ENCODE peak calls at places on chromosome 13, in six cellular contexts. S is aorta, P is heart right ventricle, C is lung, N is mesendoderm, D is body of pancreas. G is an unnamed sample.

GRCh38 chr13:56773148-56773547 is 367.6 kb upstream of the PRR20A start:
- DNase-seq in S (no peak), C (no peak), P (no peak), N (no peak), D (no peak), G (no peak)

GRCh38 chr13:109794095-109794494 is 7.7 kb upstream of the IRS2 start:
- DNase-seq in P (no peak), N (peak; percentile 37), S (no peak), D (no peak), C (no peak), G (no peak)

GRCh38 chr13:50459046-50459445 is 384.4 kb downstream of the DLEU7 start:
- DNase-seq in P (no peak), S (no peak), D (no peak), N (no peak), C (no peak), G (no peak)

GRCh38 chr13:98476106-98476505 is 100.8 kb downstream of the STK24 start:
- DNase-seq in N (peak; percentile 82), P (no peak), D (peak; percentile 52), C (no peak), S (no peak), G (no peak)

GRCh38 chr13:30065181-30065580 is 214.8 kb upstream of the UBL3 start:
- DNase-seq in N (no peak), S (no peak), C (no peak), P (no peak), D (no peak), G (no peak)

GRCh38 chr13:40963927-40964326 is 55.2 kb downstream of the ELF1 start:
- DNase-seq in S (no peak), C (no peak), N (peak; percentile 13), D (no peak), P (no peak), G (peak; percentile 29)

GRCh38 chr13:40152145-40152544 is 496.7 kb downstream of the COG6 start:
- DNase-seq in D (no peak), C (no peak), N (no peak), S (peak; percentile 51), P (peak; percentile 13), G (peak; percentile 89)

GRCh38 chr13:30841161-30841560 is 64.9 kb upstream of the MEDAG start:
- DNase-seq in P (no peak), N (no peak), C (no peak), S (no peak), D (no peak), G (no peak)

GRCh38 chr13:93268327-93269028 is 41.9 kb downstream of the GPC6 start:
- DNase-seq in D (no peak), S (no peak), C (no peak), N (peak; percentile 82), P (no peak), G (no peak)

GRCh38 chr13:40271931-40272775 is 394.3 kb downstream of the FOXO1 start:
- DNase-seq in S (peak; percentile 86), N (peak; percentile 23), D (peak; percentile 64), C (peak; percentile 43), P (peak; percentile 45), G (peak; percentile 88)

GRCh38 chr13:98584668-98585397 is 7.9 kb upstream of the STK24 start:
- DNase-seq in N (no peak), S (no peak), P (no peak), C (no peak), D (no peak), G (no peak)

GRCh38 chr13:83691966-83692365 is 190.3 kb downstream of the SLITRK1 start:
- DNase-seq in C (no peak), S (no peak), N (no peak), D (no peak), P (no peak), G (no peak)

GRCh38 chr13:93265800-93266199 is 39.2 kb downstream of the GPC6 start:
- DNase-seq in N (no peak), P (no peak), C (no peak), D (no peak), S (no peak), G (no peak)

GRCh38 chr13:48994731-48995130 is 19.0 kb downstream of the FNDC3A start:
- DNase-seq in C (no peak), P (no peak), D (no peak), N (no peak), S (no peak), G (peak; percentile 60)

GRCh38 chr13:90968510-90968909 is 379.0 kb upstream of the MIR17HG start:
- DNase-seq in N (peak; percentile 57), P (no peak), C (no peak), S (no peak), D (peak; percentile 45), G (peak; percentile 58)

GRCh38 chr13:37011002-37011401 is 10.4 kb downstream of the EXOSC8 start:
- DNase-seq in P (no peak), N (no peak), C (no peak), S (no peak), D (no peak), G (no peak)

GRCh38 chr13:113291997-113292862 is 4.8 kb upstream of the LAMP1 start:
- DNase-seq in D (no peak), C (no peak), S (peak; percentile 56), N (no peak), P (no peak), G (peak; percentile 36)

GRCh38 chr13:48749699-48750473 is 96.2 kb downstream of the CYSLTR2 start:
- DNase-seq in P (peak; percentile 79), C (peak; percentile 70), N (peak; percentile 89), D (peak; percentile 77), S (peak; percentile 87), G (peak; percentile 68)

DNA sequence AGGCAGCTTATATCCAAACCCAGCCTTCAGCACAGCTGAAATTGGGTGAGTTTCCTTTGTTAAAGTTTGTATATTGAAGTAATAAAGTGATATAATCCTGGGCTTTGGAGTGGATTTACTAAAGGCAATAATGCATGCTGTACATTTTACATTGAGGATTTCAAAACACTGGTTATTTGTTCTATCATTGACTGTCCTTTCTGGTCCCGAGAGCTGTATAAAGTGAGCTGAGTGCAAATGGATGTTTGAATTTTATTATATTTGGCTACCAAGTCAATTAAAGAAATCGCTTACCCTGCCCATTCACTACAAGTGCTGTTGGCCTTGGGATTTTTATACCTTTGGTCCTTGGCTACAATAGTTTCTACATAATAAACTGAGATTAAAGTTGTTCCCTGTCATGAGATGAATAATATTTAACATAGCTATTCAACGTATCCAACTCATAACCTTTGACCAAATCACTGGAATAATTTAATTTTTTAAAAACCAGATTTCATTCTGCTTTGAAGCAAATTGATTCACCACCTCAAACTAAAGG is 207.9 kb downstream of the KLF5 start:
- DNase-seq in C (no peak), P (no peak), N (no peak), D (no peak), S (no peak), G (no peak)
- H3K27ac ChIP-seq in C (no peak overlapping the region), P (no peak overlapping the region), N (no peak overlapping the region), D (no peak overlapping the region), S (no peak overlapping the region), G (no peak overlapping the region)

GRCh38 chr13:68063181-68063580 is 833.0 kb upstream of the PCDH9 start:
- DNase-seq in S (no peak), C (no peak), N (no peak), P (no peak), D (no peak), G (no peak)
- H3K4me1 ChIP-seq in S (no peaks in the 10 kb centered on the region), C (no peaks in the 10 kb centered on the region), N (no peaks in the 10 kb centered on the region), P (no peaks in the 10 kb centered on the region), D (no peaks in the 10 kb centered on the region), G (no peaks in the 10 kb centered on the region)

GRCh38 chr13:52406629-52407028 is 657 bp upstream of the THSD1 start:
- DNase-seq in D (no peak), C (no peak), S (no peak), P (no peak), N (no peak), G (no peak)

GRCh38 chr13:52405369-52405766 is 604 bp downstream of the THSD1 start:
- DNase-seq in C (no peak), N (no peak), D (no peak), P (no peak), S (no peak), G (no peak)

GRCh38 chr13:52411629-52412028 is 5.7 kb upstream of the THSD1 start:
- DNase-seq in N (no peak), P (no peak), S (no peak), C (no peak), D (no peak), G (no peak)

GRCh38 chr13:52405767-52406494 is at the start of gene THSD1:
- DNase-seq in N (peak; percentile 27), P (peak; percentile 83), S (peak; percentile 62), D (peak; percentile 37), C (peak; percentile 55), G (no peak)
- H3K27ac ChIP-seq in N (no peak within 1 kb of the TSS), P (peak within 1 kb of the TSS; percentile 76), S (no peak within 1 kb of the TSS), D (no peak within 1 kb of the TSS), C (peak within 1 kb of the TSS; percentile 88), G (no peak within 1 kb of the TSS)

GRCh38 chr13:76974618-76974975 is 17.3 kb upstream of the CLN5 start:
- DNase-seq in N (no peak), D (no peak), P (no peak), C (no peak), S (no peak), G (no peak)
- H3K4me1 ChIP-seq in N (peaks cover 3% of the 10 kb centered on the region), D (no peaks in the 10 kb centered on the region), P (no peaks in the 10 kb centered on the region), C (peaks cover 3% of the 10 kb centered on the region), S (no peaks in the 10 kb centered on the region), G (no peaks in the 10 kb centered on the region)

GRCh38 chr13:107025991-107026390 is 458.1 kb upstream of the ARGLU1 start:
- DNase-seq in N (peak; percentile 13), C (peak; percentile 39), D (peak; percentile 60), P (peak; percentile 66), S (peak; percentile 90), G (peak; percentile 17)
- H3K27ac ChIP-seq in N (no peak overlapping the region), C (no peak overlapping the region), D (peak overlapping the region; percentile 42), P (no peak overlapping the region), S (no peak overlapping the region), G (no peak overlapping the region)

GRCh38 chr13:80036845-80037504 is 304.0 kb downstream of the SPRY2 start:
- DNase-seq in P (no peak), D (no peak), C (no peak), N (no peak), S (peak; percentile 51), G (no peak)
- H3K4me1 ChIP-seq in P (no peaks in the 10 kb centered on the region), D (no peaks in the 10 kb centered on the region), C (no peaks in the 10 kb centered on the region), N (no peaks in the 10 kb centered on the region), S (no peaks in the 10 kb centered on the region), G (no peaks in the 10 kb centered on the region)

GRCh38 chr13:107450426-107450825 is 764.9 kb downstream of the LIG4 start:
- DNase-seq in P (no peak), D (no peak), S (no peak), N (no peak), C (no peak), G (no peak)

GRCh38 chr13:107452833-107453232 is 762.5 kb downstream of the LIG4 start:
- DNase-seq in N (no peak), D (no peak), C (no peak), S (no peak), P (no peak), G (no peak)

GRCh38 chr13:107447591-107447990 is 767.7 kb downstream of the LIG4 start:
- DNase-seq in D (no peak), P (no peak), C (no peak), N (no peak), S (no peak), G (no peak)

GRCh38 chr13:107456431-107456830 is 758.9 kb downstream of the LIG4 start:
- DNase-seq in P (no peak), S (no peak), N (no peak), C (no peak), D (no peak), G (no peak)

GRCh38 chr13:107450931-107451330 is 764.4 kb downstream of the LIG4 start:
- DNase-seq in C (peak; percentile 35), D (no peak), P (peak; percentile 43), N (no peak), S (peak; percentile 77), G (peak; percentile 96)
- H3K27ac ChIP-seq in C (no peak overlapping the region), D (no peak overlapping the region), P (peak overlapping the region; percentile 53), N (no peak overlapping the region), S (peak overlapping the region; percentile 28), G (no peak overlapping the region)

G was measured in cardiac muscle cell.